ENCODE peak calls at places on chromosomes 16 and 17, in seven cellular contexts. J is head of caudate nucleus; R is cardiac fibroblast; C is stimulated activated effector memory CD8-positive, alpha-beta T cell treated with anti-CD3 and anti-CD28 coated beads, Interleukin-12 subunit alpha, Interleukin-12 subunit beta, amount 100 ng/mL, for 72 hours; G is stimulated activated CD8-positive, alpha-beta memory T cell treated with anti-CD3 and anti-CD28 coated beads, Interleukin-7, amount 100 ng/mL, for 4 hours; L is activated T-helper 1 cell treated with Interleukin-2 at 50 U/mL for 16 hours; K is HT-29. T is an unnamed sample.
A peak's percentile ranks its signal among the peaks of the same experiment; 100 is the strongest.

GRCh38 chr17:8243827-8244226 is 4.0 kb downstream of the CTC1 start:
- DNase-seq in G (no peak), R (no peak), J (no peak), C (no peak), K (no peak), L (no peak), T (no peak)

GRCh38 chr16:71726491-71727319 is 2.2 kb upstream of the PHLPP2 start:
- DNase-seq in J (no peak), K (peak; percentile 20), L (no peak), R (peak; percentile 10), C (no peak), G (no peak), T (no peak)

GRCh38 chr16:72645526-72645925 is 402.4 kb downstream of the ZFHX3 start:
- DNase-seq in K (no peak), G (no peak), C (no peak), L (no peak), R (no peak), J (no peak), T (no peak)

GRCh38 chr16:1920727-1921155 is 2.5 kb upstream of the HS3ST6 start:
- DNase-seq in C (no peak), G (no peak), J (no peak), R (no peak), K (peak; percentile 54), L (no peak), T (no peak)

GRCh38 chr16:11098601-11099377 is 154.4 kb downstream of the CLEC16A start:
- DNase-seq in K (no peak), G (no peak), J (no peak), C (no peak), R (peak; percentile 56), L (no peak), T (peak; percentile 16)

GRCh38 chr17:76204277-76204676 is 36.0 kb downstream of the RNF157 start:
- DNase-seq in J (no peak), G (no peak), C (no peak), L (no peak), K (no peak), R (peak; percentile 20), T (no peak)

GRCh38 chr17:60079401-60079861 is 710 bp upstream of the HEATR6 start:
- DNase-seq in G (no peak), L (no peak), J (no peak), R (peak; percentile 50), C (no peak), K (peak; percentile 42), T (no peak)

GRCh38 chr16:69566437-69567030 is 768 bp downstream of the NFAT5 start:
- DNase-seq in C (no peak), L (no peak), G (peak; percentile 35), K (peak; percentile 43), R (peak; percentile 74), J (peak; percentile 40), T (peak; percentile 49)

GRCh38 chr17:28041844-28042656 is 427 bp upstream of the NLK start:
- DNase-seq in L (no peak), R (no peak), K (no peak), C (no peak), J (no peak), G (no peak), T (no peak)

GRCh38 chr17:3447625-3448024 is 14.0 kb upstream of the OR1E2 start:
- DNase-seq in R (peak; percentile 5), C (no peak), K (peak; percentile 2), L (no peak), J (no peak), G (no peak), T (peak; percentile 15)

GRCh38 chr17:1999557-2000251 is 25.4 kb downstream of the RTN4RL1 start:
- DNase-seq in R (peak; percentile 45), K (peak; percentile 30), G (no peak), C (no peak), J (peak; percentile 36), L (no peak), T (peak; percentile 32)

GRCh38 chr17:62163847-62164246 is 98.8 kb upstream of the MED13 start:
- DNase-seq in G (no peak), C (no peak), J (no peak), K (peak; percentile 96), L (no peak), R (no peak), T (no peak)

GRCh38 chr17:3603119-3603869 is 5.9 kb downstream of the TRPV1 start:
- DNase-seq in R (peak; percentile 56), K (no peak), C (no peak), J (no peak), L (no peak), G (no peak), T (no peak)

GRCh38 chr17:27601069-27601974 is 29.7 kb upstream of the LGALS9 start:
- DNase-seq in J (peak; percentile 66), L (peak; percentile 64), K (peak; percentile 87), G (peak; percentile 62), C (peak; percentile 80), R (peak; percentile 90), T (peak; percentile 76)